ENCODE peak calls at places on chromosomes 3 and 15, in nine cellular contexts. P is GM12865; G is OCI-LY7; M is A549; J is spleen; O is adrenal gland; C is CD4-positive, alpha-beta T cell; Z is HFF-Myc; T is psoas muscle. Q is an unnamed sample.

GRCh38 chr15:34987623-34987981 is 485 bp downstream of the ZNF770 start:
- DNase-seq in P (no peak), M (no peak), O (peak; percentile 17), T (no peak), Z (no peak), G (no peak), C (no peak), J (no peak), Q (no peak)

GRCh38 chr3:160686955-160687535 is 10.1 kb downstream of the ARL14 start:
- DNase-seq in Z (no peak), T (no peak), C (no peak), P (peak; percentile 33), O (no peak), J (no peak), M (no peak), G (peak; percentile 21), Q (no peak)

GRCh38 chr3:102444101-102444500 is 9.3 kb downstream of the ZPLD1 start:
- DNase-seq in T (no peak), C (no peak), J (no peak), M (no peak), P (no peak), Z (peak; percentile 52), O (no peak), G (no peak), Q (no peak)

GRCh38 chr3:185112186-185112585 is 40.7 kb downstream of the C3orf70 start:
- DNase-seq in Z (no peak), T (no peak), J (no peak), C (no peak), P (no peak), M (no peak), G (no peak), O (no peak), Q (no peak)

GRCh38 chr15:80367094-80367493 is 37.1 kb upstream of the ARNT2 start:
- DNase-seq in T (no peak), C (no peak), J (no peak), P (peak; percentile 37), Z (peak; percentile 14), M (peak; percentile 24), O (no peak), G (peak; percentile 46), Q (no peak)

GRCh38 chr15:32669870-32670623 is 28.5 kb downstream of the SCG5 start:
- DNase-seq in J (no peak), C (no peak), T (no peak), P (no peak), O (no peak), G (no peak), M (no peak), Z (no peak), Q (no peak)

GRCh38 chr3:128621931-128622330 is 28.7 kb downstream of the RPN1 start:
- DNase-seq in C (no peak), J (no peak), Z (no peak), P (no peak), O (no peak), G (no peak), M (no peak), T (no peak), Q (no peak)

GRCh38 chr3:106566277-106566676 is 697.5 kb upstream of the CBLB start:
- DNase-seq in O (no peak), T (no peak), Z (no peak), J (no peak), C (no peak), G (no peak), P (peak; percentile 86), M (no peak), Q (no peak)

GRCh38 chr15:52415628-52416027 is 113.1 kb downstream of the MYO5A start:
- DNase-seq in C (no peak), J (no peak), Z (no peak), P (no peak), G (no peak), M (no peak), O (no peak), T (no peak), Q (no peak)

GRCh38 chr15:44081223-44082013 is 113.7 kb downstream of the FRMD5 start:
- DNase-seq in P (no peak), T (no peak), O (no peak), Z (no peak), G (no peak), C (no peak), M (no peak), J (no peak), Q (no peak)

GRCh38 chr3:53530205-53530604 is 35.8 kb downstream of the CACNA1D start:
- DNase-seq in Z (no peak), C (no peak), G (no peak), M (no peak), O (no peak), J (no peak), T (no peak), P (no peak), Q (no peak)

GRCh38 chr15:35439291-35439690 is 106.7 kb downstream of the DPH6 start:
- DNase-seq in G (no peak), P (no peak), J (no peak), M (no peak), Z (peak; percentile 10), T (no peak), C (no peak), O (no peak), Q (no peak)

GRCh38 chr15:51861557-51862350 is 32.3 kb downstream of the TMOD3 start:
- DNase-seq in Z (no peak), O (no peak), J (no peak), P (no peak), G (no peak), C (peak; percentile 39), T (no peak), M (no peak), Q (no peak)

GRCh38 chr3:194401815-194402461 is 2.9 kb upstream of the GP5 start:
- DNase-seq in P (no peak), T (no peak), C (no peak), G (no peak), M (no peak), J (no peak), O (no peak), Z (no peak), Q (no peak)

GRCh38 chr15:24784506-24784905 is 108.9 kb downstream of the NPAP1 start:
- DNase-seq in C (no peak), Z (no peak), G (no peak), J (no peak), P (no peak), O (no peak), T (no peak), M (no peak), Q (no peak)

GRCh38 chr3:158491968-158492367 is 79.0 kb upstream of the MLF1 start:
- DNase-seq in J (no peak), T (no peak), C (no peak), P (no peak), M (no peak), G (no peak), O (no peak), Z (no peak), Q (no peak)

GRCh38 chr3:152835311-152836102 is 576 bp downstream of the P2RY1 start:
- DNase-seq in G (no peak), M (peak; percentile 19), O (peak; percentile 43), J (peak; percentile 84), Z (no peak), C (no peak), P (peak; percentile 87), T (peak; percentile 83), Q (no peak)
- TF ChIP-seq CTCF in G (no peak), M (peak; percentile 22), O (no peak), J (no peak), Z (no peak), C (no peak), P (peak; percentile 50), T (peak; percentile 25), Q (peak; percentile 36)

DNA sequence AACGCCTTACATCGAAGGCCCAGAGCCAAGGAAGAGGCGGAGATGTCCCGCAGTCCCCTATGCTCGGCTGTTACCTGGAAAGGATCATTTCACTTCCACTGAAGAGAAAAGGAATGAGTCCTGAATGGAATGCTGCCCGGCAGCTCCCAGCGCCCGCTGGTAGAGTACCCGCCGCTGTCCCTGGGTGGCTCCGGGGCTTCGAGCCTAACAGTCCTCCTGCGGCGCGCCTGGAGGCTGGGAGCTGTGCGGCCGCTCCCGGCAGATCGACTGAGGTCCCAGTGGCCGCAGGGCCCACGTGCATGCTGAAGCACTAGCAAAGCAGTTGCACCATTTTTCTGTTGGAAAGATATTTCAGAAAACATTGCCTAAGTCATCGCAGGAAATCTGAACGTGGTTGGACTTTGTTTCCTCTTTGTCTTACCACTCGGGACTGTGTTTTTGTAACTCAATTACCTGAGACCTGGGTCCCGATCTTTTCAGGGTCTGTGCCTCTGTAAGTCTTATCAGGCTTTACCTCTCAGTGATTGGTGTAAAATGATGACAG is 984 bp downstream of the RNU6-1 start:
- DNase-seq in G (no peak), M (no peak), J (peak; percentile 89), Z (no peak), T (peak; percentile 85), C (no peak), O (peak; percentile 82), P (no peak), Q (no peak)
- TF ChIP-seq CTCF in G (no peak), M (no peak), J (no peak), Z (no peak), T (no peak), C (no peak), O (no peak), P (no peak), Q (no peak)

GRCh38 chr3:99885085-99885484 is 67.4 kb downstream of the CMSS1 start:
- DNase-seq in T (no peak), M (no peak), P (no peak), Z (no peak), O (no peak), G (no peak), C (no peak), J (no peak), Q (no peak)

GRCh38 chr3:99883693-99884092 is 66.0 kb downstream of the CMSS1 start:
- DNase-seq in T (no peak), P (no peak), O (no peak), C (no peak), M (no peak), G (no peak), J (no peak), Z (no peak), Q (no peak)

GRCh38 chr3:99884484-99884883 is 66.8 kb downstream of the CMSS1 start:
- DNase-seq in M (no peak), G (no peak), J (no peak), P (no peak), T (no peak), C (no peak), Z (no peak), O (no peak), Q (no peak)

GRCh38 chr3:99883138-99883461 is 65.4 kb downstream of the CMSS1 start:
- DNase-seq in P (no peak), M (no peak), Z (no peak), J (no peak), C (no peak), O (no peak), G (no peak), T (no peak), Q (no peak)

GRCh38 chr3:99885851-99886250 is 68.2 kb downstream of the CMSS1 start:
- DNase-seq in T (no peak), G (no peak), O (no peak), P (no peak), C (no peak), Z (no peak), J (no peak), M (no peak), Q (no peak)
- TF ChIP-seq CTCF in T (no peak), G (no peak), O (no peak), P (no peak), C (no peak), Z (no peak), J (no peak), M (no peak), Q (no peak)

DNA sequence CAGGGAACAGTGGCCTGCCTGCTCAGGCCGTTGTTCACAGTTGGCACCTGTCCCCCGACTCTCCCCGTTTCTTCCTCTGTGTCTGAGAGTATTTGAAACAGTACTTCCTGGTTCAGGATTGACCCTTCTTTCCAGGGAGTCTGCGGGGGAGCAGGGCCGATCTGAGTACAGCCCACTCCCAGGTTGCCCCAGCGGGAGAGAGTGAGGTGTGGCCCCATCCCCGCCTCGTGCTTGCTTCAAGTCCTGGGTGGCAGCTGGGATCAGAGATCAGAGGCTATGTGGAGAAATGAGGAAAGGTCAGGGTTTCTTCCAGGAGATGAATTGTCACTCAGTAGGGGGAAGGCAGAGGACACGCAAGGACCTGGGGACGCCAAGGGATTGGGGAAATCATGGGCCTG is 6.5 kb upstream of the DLL4 start:
- DNase-seq in G (no peak), Z (no peak), P (no peak), J (no peak), O (no peak), T (no peak), M (no peak), C (no peak), Q (no peak)
- TF ChIP-seq CTCF in G (no peak), Z (no peak), P (no peak), J (no peak), O (no peak), T (no peak), M (no peak), C (no peak), Q (no peak)

Q was measured in D721Med.